ENCODE peak calls at places on chromosomes 7 and 10, in ten cellular contexts. T, W, E, H, X, S, G, M, Z and F are unnamed samples.

GRCh38 chr7:66952343-66953043 is 31.5 kb downstream of the TMEM248 start:
- DNase-seq in H (peak; percentile 96), M (no peak), G (no peak), Z (no peak), X (no peak), S (no peak), W (no peak), T (no peak), E (no peak), F (no peak)

GRCh38 chr10:17003151-17003550 is 126.5 kb downstream of the CUBN start:
- DNase-seq in G (no peak), X (no peak), T (peak; percentile 75), S (no peak), E (peak; percentile 34), M (peak; percentile 69), Z (peak; percentile 75), W (no peak), H (peak; percentile 91), F (peak; percentile 63)

GRCh38 chr7:143016996-143017395 is 9.9 kb downstream of the OR9A2 start:
- DNase-seq in S (no peak), X (no peak), T (no peak), M (no peak), H (no peak), Z (no peak), G (no peak), E (no peak), W (no peak), F (no peak)

GRCh38 chr10:6522230-6522629 is 57.8 kb downstream of the PRKCQ start:
- DNase-seq in E (no peak), Z (no peak), G (no peak), W (no peak), X (no peak), S (no peak), H (no peak), M (no peak), T (no peak), F (no peak)

GRCh38 chr7:118184392-118184899 is 482 bp downstream of the LSM8 start:
- DNase-seq in Z (no peak), S (no peak), E (no peak), W (no peak), G (no peak), M (no peak), T (no peak), X (no peak), H (peak; percentile 2), F (no peak)

GRCh38 chr7:80740778-80741545 is 102.5 kb downstream of the CD36 start:
- DNase-seq in X (no peak), T (no peak), G (no peak), Z (no peak), H (peak; percentile 83), E (no peak), W (no peak), M (no peak), S (no peak), F (no peak)

GRCh38 chr10:121860810-121861209 is 67.0 kb downstream of the ATE1 start:
- DNase-seq in E (no peak), X (no peak), G (no peak), M (no peak), T (no peak), H (no peak), S (no peak), W (no peak), Z (no peak), F (no peak)

GRCh38 chr10:97179731-97180366 is 5.9 kb downstream of the SLIT1 start:
- DNase-seq in G (no peak), W (no peak), E (no peak), Z (no peak), M (no peak), S (no peak), X (no peak), T (no peak), H (peak; percentile 16), F (no peak)

GRCh38 chr10:58241346-58241745 is 26.3 kb downstream of the IPMK start:
- DNase-seq in Z (no peak), M (no peak), T (no peak), W (no peak), G (no peak), S (no peak), H (peak; percentile 36), E (no peak), X (no peak), F (no peak)

GRCh38 chr10:103804866-103805265 is 50.5 kb downstream of the SH3PXD2A start:
- DNase-seq in H (no peak), X (no peak), G (no peak), Z (no peak), M (no peak), E (no peak), T (no peak), S (no peak), W (no peak), F (no peak)

GRCh38 chr10:86122646-86123045 is 243.9 kb downstream of the GRID1 start:
- DNase-seq in Z (no peak), H (no peak), T (no peak), G (no peak), M (no peak), E (no peak), X (no peak), S (no peak), W (no peak), F (no peak)

GRCh38 chr10:87550741-87551140 is 46.0 kb downstream of the MINPP1 start:
- DNase-seq in M (no peak), X (no peak), Z (no peak), W (no peak), H (no peak), T (no peak), G (no peak), S (no peak), E (no peak), F (no peak)

GRCh38 chr10:75974080-75974479 is 542.7 kb downstream of the LRMDA start:
- DNase-seq in X (no peak), W (no peak), Z (no peak), E (no peak), G (no peak), T (no peak), S (no peak), H (no peak), M (no peak), F (no peak)

GRCh38 chr7:36863901-36864701 is 139.8 kb upstream of the AOAH start:
- DNase-seq in E (peak; percentile 11), X (no peak), S (no peak), M (peak; percentile 29), W (peak; percentile 7), T (peak; percentile 64), G (no peak), Z (no peak), H (no peak), F (no peak)

GRCh38 chr7:55931421-55932151 is 20.1 kb upstream of the MRPS17 start:
- DNase-seq in G (no peak), E (no peak), S (no peak), W (no peak), Z (no peak), X (no peak), H (no peak), T (no peak), M (no peak), F (no peak)

GRCh38 chr7:900331-901040 is 24.1 kb downstream of the GET4 start:
- DNase-seq in G (no peak), Z (no peak), M (no peak), T (no peak), W (no peak), X (no peak), H (no peak), S (no peak), E (no peak), F (no peak)

GRCh38 chr10:12121673-12122072 is 7.8 kb upstream of the SEC61A2 start:
- DNase-seq in G (no peak), X (no peak), M (no peak), Z (no peak), H (no peak), S (no peak), T (no peak), E (no peak), W (no peak), F (no peak)

GRCh38 chr7:101983147-101983811 is 165.9 kb downstream of the CUX1 start:
- DNase-seq in W (no peak), S (no peak), Z (no peak), H (no peak), E (no peak), T (no peak), G (no peak), M (no peak), X (no peak), F (no peak)

GRCh38 chr7:100785878-100786277 is 41.4 kb downstream of the EPHB4 start:
- DNase-seq in Z (no peak), H (no peak), T (no peak), X (no peak), G (no peak), S (no peak), M (peak; percentile 14), E (no peak), W (no peak), F (no peak)